ENCODE peak calls at places on chromosomes 5 and 9, in eight cellular contexts. One of them, this sample, is unnamed.

GRCh38 chr9:129834489-129835127 is 467 bp downstream of the C9orf78 start:
- DNase-seq in CD4-positive, alpha-beta T cell: peak
- DNase-seq in dermis blood vessel endothelial cell: peak
- DNase-seq in left lobe of liver: no peak
- DNase-seq in NCI-H1105: no peak
- DNase-seq in sciatic nerve: no peak
- DNase-seq in HT1080: no peak
- DNase-seq in SHP77: no peak
- DNase-seq in this sample: peak

GRCh38 chr5:145976431-145977155 is 40.2 kb downstream of the SH3RF2 start:
- DNase-seq in CD4-positive, alpha-beta T cell: no peak
- DNase-seq in dermis blood vessel endothelial cell: peak
- DNase-seq in left lobe of liver: no peak
- DNase-seq in NCI-H1105: no peak
- DNase-seq in sciatic nerve: no peak
- DNase-seq in HT1080: peak
- DNase-seq in SHP77: no peak
- DNase-seq in this sample: peak

GRCh38 chr5:178284095-178284675 is 51.6 kb upstream of the PHYKPL start:
- DNase-seq in CD4-positive, alpha-beta T cell: no peak
- DNase-seq in dermis blood vessel endothelial cell: peak
- DNase-seq in left lobe of liver: no peak
- DNase-seq in NCI-H1105: no peak
- DNase-seq in sciatic nerve: no peak
- DNase-seq in HT1080: no peak
- DNase-seq in SHP77: no peak
- DNase-seq in this sample: peak

GRCh38 chr5:159678800-159679392 is 237.4 kb upstream of the ADRA1B start:
- DNase-seq in CD4-positive, alpha-beta T cell: no peak
- DNase-seq in dermis blood vessel endothelial cell: no peak
- DNase-seq in left lobe of liver: no peak
- DNase-seq in NCI-H1105: no peak
- DNase-seq in sciatic nerve: no peak
- DNase-seq in HT1080: no peak
- DNase-seq in SHP77: no peak
- DNase-seq in this sample: peak

GRCh38 chr5:168532471-168532870 is 3.4 kb downstream of the FBLL1 start:
- DNase-seq in CD4-positive, alpha-beta T cell: no peak
- DNase-seq in dermis blood vessel endothelial cell: no peak
- DNase-seq in left lobe of liver: no peak
- DNase-seq in NCI-H1105: no peak
- DNase-seq in sciatic nerve: no peak
- DNase-seq in HT1080: no peak
- DNase-seq in SHP77: no peak
- DNase-seq in this sample: no peak

GRCh38 chr5:65100846-65101678 is 332.3 kb downstream of the CWC27 start:
- DNase-seq in CD4-positive, alpha-beta T cell: no peak
- DNase-seq in dermis blood vessel endothelial cell: peak
- DNase-seq in left lobe of liver: peak
- DNase-seq in NCI-H1105: peak
- DNase-seq in sciatic nerve: peak
- DNase-seq in HT1080: peak
- DNase-seq in SHP77: peak
- DNase-seq in this sample: peak

GRCh38 chr9:77163889-77164288 is 13.4 kb upstream of the VPS13A start:
- DNase-seq in CD4-positive, alpha-beta T cell: no peak
- DNase-seq in dermis blood vessel endothelial cell: peak
- DNase-seq in left lobe of liver: no peak
- DNase-seq in NCI-H1105: no peak
- DNase-seq in sciatic nerve: no peak
- DNase-seq in HT1080: no peak
- DNase-seq in SHP77: no peak
- DNase-seq in this sample: peak

GRCh38 chr5:16265141-16265540 is 85.5 kb upstream of the MARCHF11 start:
- DNase-seq in CD4-positive, alpha-beta T cell: no peak
- DNase-seq in dermis blood vessel endothelial cell: no peak
- DNase-seq in left lobe of liver: no peak
- DNase-seq in NCI-H1105: no peak
- DNase-seq in sciatic nerve: no peak
- DNase-seq in HT1080: peak
- DNase-seq in SHP77: no peak
- DNase-seq in this sample: no peak

GRCh38 chr9:136839229-136840139 is 2.8 kb upstream of the AJM1 start:
- DNase-seq in CD4-positive, alpha-beta T cell: no peak
- DNase-seq in dermis blood vessel endothelial cell: no peak
- DNase-seq in left lobe of liver: no peak
- DNase-seq in NCI-H1105: no peak
- DNase-seq in sciatic nerve: no peak
- DNase-seq in HT1080: no peak
- DNase-seq in SHP77: no peak
- DNase-seq in this sample: no peak

GRCh38 chr5:68273717-68274409 is 58.3 kb downstream of the PIK3R1 start:
- DNase-seq in CD4-positive, alpha-beta T cell: no peak
- DNase-seq in dermis blood vessel endothelial cell: no peak
- DNase-seq in left lobe of liver: no peak
- DNase-seq in NCI-H1105: no peak
- DNase-seq in sciatic nerve: no peak
- DNase-seq in HT1080: no peak
- DNase-seq in SHP77: no peak
- DNase-seq in this sample: no peak

GRCh38 chr9:75289332-75289731 is 201.0 kb downstream of the OSTF1 start:
- DNase-seq in CD4-positive, alpha-beta T cell: no peak
- DNase-seq in dermis blood vessel endothelial cell: no peak
- DNase-seq in left lobe of liver: no peak
- DNase-seq in NCI-H1105: no peak
- DNase-seq in sciatic nerve: no peak
- DNase-seq in HT1080: no peak
- DNase-seq in SHP77: no peak
- DNase-seq in this sample: no peak

GRCh38 chr9:136437839-136438547 is 1.7 kb downstream of the INPP5E start:
- DNase-seq in CD4-positive, alpha-beta T cell: peak
- DNase-seq in dermis blood vessel endothelial cell: no peak
- DNase-seq in left lobe of liver: no peak
- DNase-seq in NCI-H1105: no peak
- DNase-seq in sciatic nerve: no peak
- DNase-seq in HT1080: no peak
- DNase-seq in SHP77: no peak
- DNase-seq in this sample: no peak

GRCh38 chr5:67538343-67538670 is 341.7 kb upstream of the CD180 start:
- DNase-seq in CD4-positive, alpha-beta T cell: no peak
- DNase-seq in dermis blood vessel endothelial cell: no peak
- DNase-seq in left lobe of liver: no peak
- DNase-seq in NCI-H1105: no peak
- DNase-seq in sciatic nerve: no peak
- DNase-seq in HT1080: no peak
- DNase-seq in SHP77: no peak
- DNase-seq in this sample: no peak

GRCh38 chr5:64509798-64510197 is 4.0 kb downstream of the RGS7BP start:
- DNase-seq in CD4-positive, alpha-beta T cell: no peak
- DNase-seq in dermis blood vessel endothelial cell: peak
- DNase-seq in left lobe of liver: no peak
- DNase-seq in NCI-H1105: no peak
- DNase-seq in sciatic nerve: no peak
- DNase-seq in HT1080: no peak
- DNase-seq in SHP77: no peak
- DNase-seq in this sample: no peak

GRCh38 chr5:32092938-32093812 is 80.9 kb downstream of the GOLPH3 start:
- DNase-seq in CD4-positive, alpha-beta T cell: peak
- DNase-seq in dermis blood vessel endothelial cell: peak
- DNase-seq in left lobe of liver: no peak
- DNase-seq in NCI-H1105: peak
- DNase-seq in sciatic nerve: peak
- DNase-seq in HT1080: peak
- DNase-seq in SHP77: peak
- DNase-seq in this sample: peak

GRCh38 chr5:139696894-139697658 is 48.9 kb downstream of the CXXC5 start:
- DNase-seq in CD4-positive, alpha-beta T cell: no peak
- DNase-seq in dermis blood vessel endothelial cell: peak
- DNase-seq in left lobe of liver: peak
- DNase-seq in NCI-H1105: no peak
- DNase-seq in sciatic nerve: peak
- DNase-seq in HT1080: peak
- DNase-seq in SHP77: no peak
- DNase-seq in this sample: peak